ENCODE peak calls at places on chromosomes 16 and 17, in ten cellular contexts. One of them, this sample, is unnamed.

GRCh38 chr17:43909537-43910231 is 2.3 kb upstream of the MPP2 start:
- DNase-seq in transverse colon: no peak
- DNase-seq in heart left ventricle: no peak
- DNase-seq in stomach: no peak
- DNase-seq in tibial nerve: no peak
- DNase-seq in breast epithelium: no peak
- DNase-seq in body of pancreas: no peak
- DNase-seq in ovary: no peak
- DNase-seq in A549: no peak
- DNase-seq in H1: no peak
- DNase-seq in this sample: no peak

GRCh38 chr17:32588982-32589381 is 102.2 kb downstream of the CDK5R1 start:
- DNase-seq in ovary: no peak
- DNase-seq in breast epithelium: no peak
- DNase-seq in heart left ventricle: no peak
- DNase-seq in H1: no peak
- DNase-seq in body of pancreas: no peak
- DNase-seq in stomach: no peak
- DNase-seq in tibial nerve: no peak
- DNase-seq in A549: peak; percentile 44
- DNase-seq in transverse colon: no peak
- DNase-seq in this sample: no peak

GRCh38 chr17:48623583-48623982 is 2.6 kb downstream of the HOXB9 start:
- DNase-seq in tibial nerve: no peak
- DNase-seq in body of pancreas: no peak
- DNase-seq in A549: no peak
- DNase-seq in ovary: no peak
- DNase-seq in breast epithelium: no peak
- DNase-seq in heart left ventricle: no peak
- DNase-seq in transverse colon: no peak
- DNase-seq in H1: no peak
- DNase-seq in stomach: no peak
- DNase-seq in this sample: no peak

GRCh38 chr17:78241277-78242023 is 10.0 kb downstream of the TMEM235 start:
- DNase-seq in transverse colon: no peak
- DNase-seq in breast epithelium: no peak
- DNase-seq in H1: peak; percentile 49
- DNase-seq in heart left ventricle: no peak
- DNase-seq in ovary: no peak
- DNase-seq in stomach: no peak
- DNase-seq in tibial nerve: no peak
- DNase-seq in body of pancreas: no peak
- DNase-seq in A549: peak; percentile 69
- DNase-seq in this sample: no peak

GRCh38 chr16:63737633-63738032 is 1384.2 kb downstream of the CDH11 start:
- DNase-seq in tibial nerve: no peak
- DNase-seq in A549: no peak
- DNase-seq in transverse colon: no peak
- DNase-seq in ovary: no peak
- DNase-seq in H1: no peak
- DNase-seq in stomach: no peak
- DNase-seq in body of pancreas: no peak
- DNase-seq in breast epithelium: no peak
- DNase-seq in heart left ventricle: no peak
- DNase-seq in this sample: no peak

GRCh38 chr17:72142614-72143013 is 21.8 kb downstream of the SOX9 start:
- DNase-seq in heart left ventricle: no peak
- DNase-seq in A549: no peak
- DNase-seq in stomach: no peak
- DNase-seq in body of pancreas: no peak
- DNase-seq in transverse colon: no peak
- DNase-seq in ovary: no peak
- DNase-seq in H1: no peak
- DNase-seq in tibial nerve: no peak
- DNase-seq in breast epithelium: no peak
- DNase-seq in this sample: no peak

GRCh38 chr16:3876695-3877094 is 3.8 kb downstream of the CREBBP start:
- DNase-seq in ovary: no peak
- DNase-seq in tibial nerve: no peak
- DNase-seq in stomach: no peak
- DNase-seq in body of pancreas: no peak
- DNase-seq in heart left ventricle: no peak
- DNase-seq in A549: no peak
- DNase-seq in transverse colon: no peak
- DNase-seq in breast epithelium: no peak
- DNase-seq in H1: no peak
- DNase-seq in this sample: no peak

GRCh38 chr16:4660454-4661007 is 32.8 kb upstream of the NUDT16L1 start:
- DNase-seq in H1: no peak
- DNase-seq in body of pancreas: peak; percentile 44
- DNase-seq in heart left ventricle: peak; percentile 64
- DNase-seq in breast epithelium: peak; percentile 48
- DNase-seq in ovary: no peak
- DNase-seq in tibial nerve: no peak
- DNase-seq in A549: no peak
- DNase-seq in transverse colon: peak; percentile 42
- DNase-seq in stomach: peak; percentile 70
- DNase-seq in this sample: no peak

GRCh38 chr17:50020841-50021599 is 26.0 kb upstream of the DLX3 start:
- DNase-seq in transverse colon: no peak
- DNase-seq in tibial nerve: no peak
- DNase-seq in ovary: no peak
- DNase-seq in A549: no peak
- DNase-seq in stomach: no peak
- DNase-seq in breast epithelium: no peak
- DNase-seq in body of pancreas: no peak
- DNase-seq in H1: no peak
- DNase-seq in heart left ventricle: no peak
- DNase-seq in this sample: no peak

GRCh38 chr17:50021681-50022370 is 26.8 kb upstream of the DLX3 start:
- DNase-seq in breast epithelium: no peak
- DNase-seq in ovary: no peak
- DNase-seq in A549: no peak
- DNase-seq in H1: no peak
- DNase-seq in transverse colon: no peak
- DNase-seq in stomach: no peak
- DNase-seq in tibial nerve: no peak
- DNase-seq in heart left ventricle: no peak
- DNase-seq in body of pancreas: no peak
- DNase-seq in this sample: no peak

GRCh38 chr17:50024808-50025207 is 29.8 kb upstream of the DLX3 start:
- DNase-seq in H1: no peak
- DNase-seq in tibial nerve: no peak
- DNase-seq in body of pancreas: no peak
- DNase-seq in heart left ventricle: no peak
- DNase-seq in breast epithelium: no peak
- DNase-seq in A549: no peak
- DNase-seq in stomach: no peak
- DNase-seq in transverse colon: no peak
- DNase-seq in ovary: no peak
- DNase-seq in this sample: no peak

GRCh38 chr17:50023520-50023919 is 28.5 kb upstream of the DLX3 start:
- DNase-seq in breast epithelium: no peak
- DNase-seq in transverse colon: no peak
- DNase-seq in ovary: no peak
- DNase-seq in stomach: no peak
- DNase-seq in body of pancreas: no peak
- DNase-seq in A549: no peak
- DNase-seq in H1: no peak
- DNase-seq in tibial nerve: no peak
- DNase-seq in heart left ventricle: no peak
- DNase-seq in this sample: no peak

DNA sequence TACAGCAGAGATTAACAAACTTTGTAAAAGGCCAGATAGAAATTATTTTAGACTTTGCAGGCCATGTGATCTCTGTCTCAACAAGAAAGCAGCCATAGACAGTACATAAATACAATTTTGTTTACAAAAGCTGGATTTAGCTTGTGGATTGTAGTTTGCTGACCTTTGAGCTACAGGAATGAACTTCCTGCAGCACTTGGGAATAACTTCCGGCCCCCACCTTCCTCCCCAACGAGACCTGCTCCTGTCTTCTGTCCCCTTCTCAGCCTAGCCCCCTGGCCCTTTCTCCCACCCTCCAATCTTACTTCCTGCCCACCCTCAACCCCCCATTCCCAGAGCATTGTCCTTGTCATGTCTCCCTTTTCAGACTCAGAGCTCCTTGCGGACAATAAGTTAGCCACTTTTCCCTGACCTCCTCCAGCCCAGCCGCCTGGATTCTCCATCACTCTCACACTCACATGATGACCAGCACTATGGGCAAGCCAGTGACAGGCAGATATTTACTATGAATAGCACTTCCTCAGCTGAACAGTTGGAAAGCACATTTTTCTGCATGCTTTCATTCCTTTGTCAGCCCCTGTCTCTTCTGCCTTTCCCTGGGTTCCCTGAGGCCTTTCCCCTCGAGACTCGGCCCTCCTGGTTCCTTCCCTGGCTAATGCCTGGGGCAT is 27.6 kb upstream of the DLX3 start:
- DNase-seq in tibial nerve: no peak
- DNase-seq in A549: no peak
- DNase-seq in transverse colon: no peak
- DNase-seq in body of pancreas: no peak
- DNase-seq in stomach: no peak
- DNase-seq in H1: no peak
- DNase-seq in breast epithelium: no peak
- DNase-seq in heart left ventricle: no peak
- DNase-seq in ovary: no peak
- DNase-seq in this sample: no peak
- TF ChIP-seq POLR2A in tibial nerve: no peak
- TF ChIP-seq POLR2A in A549: no peak
- TF ChIP-seq POLR2A in transverse colon: no peak
- TF ChIP-seq POLR2A in body of pancreas: no peak
- TF ChIP-seq POLR2A in stomach: no peak
- TF ChIP-seq POLR2A in H1: no peak
- TF ChIP-seq POLR2A in breast epithelium: no peak
- TF ChIP-seq POLR2A in heart left ventricle: no peak
- TF ChIP-seq POLR2A in ovary: no peak
- TF ChIP-seq POLR2A in this sample: no peak

DNA sequence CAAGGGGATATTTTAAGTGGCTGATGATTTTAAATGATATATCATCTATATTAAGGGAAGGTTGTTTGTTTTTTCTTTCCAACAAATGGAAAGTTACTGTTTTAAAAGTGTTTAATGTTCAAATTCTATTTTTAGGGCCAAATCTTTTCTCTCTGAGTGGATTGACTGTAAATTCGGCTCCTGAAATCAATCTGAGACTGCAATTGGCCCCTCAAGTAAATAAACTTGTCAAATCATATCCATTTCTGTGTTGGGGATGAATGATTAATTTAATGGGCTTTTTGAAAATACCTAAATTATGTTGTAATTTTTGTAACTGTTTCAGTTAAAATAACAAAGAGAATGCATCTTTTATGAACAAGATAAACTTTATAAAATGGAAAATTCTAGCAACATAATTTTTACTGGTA is 2.6 kb downstream of the HS3ST3A1 start:
- DNase-seq in tibial nerve: no peak
- DNase-seq in body of pancreas: no peak
- DNase-seq in ovary: no peak
- DNase-seq in transverse colon: no peak
- DNase-seq in stomach: no peak
- DNase-seq in breast epithelium: no peak
- DNase-seq in A549: no peak
- DNase-seq in H1: no peak
- DNase-seq in heart left ventricle: no peak
- DNase-seq in this sample: no peak
- H3K4me3 ChIP-seq in tibial nerve: no peak overlapping the region
- H3K4me3 ChIP-seq in body of pancreas: no peak overlapping the region
- H3K4me3 ChIP-seq in ovary: no peak overlapping the region
- H3K4me3 ChIP-seq in transverse colon: no peak overlapping the region
- H3K4me3 ChIP-seq in stomach: no peak overlapping the region
- H3K4me3 ChIP-seq in breast epithelium: no peak overlapping the region
- H3K4me3 ChIP-seq in A549: no peak overlapping the region
- H3K4me3 ChIP-seq in H1: no peak overlapping the region
- H3K4me3 ChIP-seq in heart left ventricle: no peak overlapping the region
- H3K4me3 ChIP-seq in this sample: no peak overlapping the region

GRCh38 chr16:58501242-58502131 is 1.5 kb downstream of the NDRG4 start:
- DNase-seq in body of pancreas: peak; percentile 72
- DNase-seq in ovary: no peak
- DNase-seq in tibial nerve: no peak
- DNase-seq in stomach: peak; percentile 51
- DNase-seq in H1: peak; percentile 93
- DNase-seq in A549: no peak
- DNase-seq in breast epithelium: no peak
- DNase-seq in heart left ventricle: no peak
- DNase-seq in transverse colon: peak; percentile 33
- DNase-seq in this sample: no peak

GRCh38 chr16:58500329-58501241 is 642 bp downstream of the NDRG4 start:
- DNase-seq in ovary: no peak
- DNase-seq in transverse colon: no peak
- DNase-seq in H1: peak; percentile 73
- DNase-seq in heart left ventricle: no peak
- DNase-seq in breast epithelium: no peak
- DNase-seq in A549: no peak
- DNase-seq in body of pancreas: peak; percentile 16
- DNase-seq in tibial nerve: no peak
- DNase-seq in stomach: no peak
- DNase-seq in this sample: no peak

GRCh38 chr16:58498341-58499091 is 1.4 kb upstream of the NDRG4 start:
- DNase-seq in breast epithelium: no peak
- DNase-seq in stomach: no peak
- DNase-seq in tibial nerve: no peak
- DNase-seq in body of pancreas: peak; percentile 10
- DNase-seq in ovary: no peak
- DNase-seq in heart left ventricle: no peak
- DNase-seq in A549: no peak
- DNase-seq in transverse colon: no peak
- DNase-seq in H1: no peak
- DNase-seq in this sample: no peak

GRCh38 chr16:58499092-58499511 is 841 bp upstream of the NDRG4 start:
- DNase-seq in stomach: no peak
- DNase-seq in transverse colon: no peak
- DNase-seq in H1: no peak
- DNase-seq in A549: no peak
- DNase-seq in ovary: no peak
- DNase-seq in body of pancreas: peak; percentile 11
- DNase-seq in heart left ventricle: no peak
- DNase-seq in tibial nerve: no peak
- DNase-seq in breast epithelium: no peak
- DNase-seq in this sample: no peak

DNA sequence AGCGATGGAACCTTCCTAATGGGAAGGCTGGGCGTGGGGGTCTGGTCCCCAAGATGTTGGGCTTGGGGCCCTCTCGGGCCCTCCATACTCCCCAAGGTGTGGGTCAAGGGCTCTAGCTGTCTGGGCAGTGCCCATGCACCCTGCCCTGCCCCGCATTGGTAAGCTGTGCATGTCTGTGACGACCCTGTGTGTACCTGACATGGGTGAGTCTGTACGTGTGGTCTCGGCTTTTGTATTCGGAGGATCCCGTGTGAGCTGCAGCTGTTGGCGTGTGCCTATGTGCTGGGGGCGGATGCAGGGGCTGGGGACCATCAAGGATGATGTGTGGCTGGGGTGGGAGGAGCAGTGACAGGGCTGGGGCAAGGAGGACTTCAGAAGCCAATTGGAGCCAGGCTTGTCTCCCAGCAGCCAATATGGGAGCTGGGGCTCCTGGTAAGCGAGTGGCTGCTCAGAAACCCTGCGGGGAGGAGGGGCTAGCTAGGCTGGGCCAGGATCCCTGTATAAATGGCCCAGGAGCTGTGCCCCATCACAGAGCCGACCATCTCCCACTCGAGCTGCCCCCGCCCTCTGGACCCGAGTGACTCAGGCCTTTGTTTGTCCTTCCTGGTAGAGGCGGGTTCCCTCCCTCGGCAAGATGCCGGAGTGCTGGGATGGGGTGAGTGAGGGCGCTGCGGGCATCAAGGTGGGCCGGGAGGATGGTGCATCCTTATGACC is at the start of gene NDRG4:
- DNase-seq in transverse colon: peak; percentile 40
- DNase-seq in body of pancreas: peak; percentile 35
- DNase-seq in stomach: peak; percentile 49
- DNase-seq in A549: peak; percentile 92
- DNase-seq in ovary: no peak
- DNase-seq in H1: peak; percentile 81
- DNase-seq in tibial nerve: no peak
- DNase-seq in breast epithelium: peak; percentile 53
- DNase-seq in heart left ventricle: peak; percentile 79
- DNase-seq in this sample: no peak
- TF ChIP-seq POLR2A in transverse colon: no peak
- TF ChIP-seq POLR2A in body of pancreas: no peak
- TF ChIP-seq POLR2A in stomach: no peak
- TF ChIP-seq POLR2A in A549: peak; percentile 67
- TF ChIP-seq POLR2A in ovary: no peak
- TF ChIP-seq POLR2A in H1: no peak
- TF ChIP-seq POLR2A in tibial nerve: no peak
- TF ChIP-seq POLR2A in breast epithelium: no peak
- TF ChIP-seq POLR2A in heart left ventricle: no peak
- TF ChIP-seq POLR2A in this sample: no peak

GRCh38 chr17:49832840-49833599 is 14.8 kb downstream of the TAC4 start:
- DNase-seq in A549: no peak
- DNase-seq in stomach: no peak
- DNase-seq in body of pancreas: no peak
- DNase-seq in breast epithelium: no peak
- DNase-seq in heart left ventricle: no peak
- DNase-seq in transverse colon: no peak
- DNase-seq in tibial nerve: no peak
- DNase-seq in ovary: no peak
- DNase-seq in H1: no peak
- DNase-seq in this sample: no peak

GRCh38 chr17:49836111-49837030 is 11.5 kb downstream of the TAC4 start:
- DNase-seq in ovary: no peak
- DNase-seq in H1: no peak
- DNase-seq in body of pancreas: no peak
- DNase-seq in transverse colon: no peak
- DNase-seq in A549: peak; percentile 82
- DNase-seq in heart left ventricle: no peak
- DNase-seq in stomach: peak; percentile 57
- DNase-seq in tibial nerve: no peak
- DNase-seq in breast epithelium: no peak
- DNase-seq in this sample: no peak

GRCh38 chr17:49830605-49831004 is 17.3 kb downstream of the TAC4 start:
- DNase-seq in body of pancreas: no peak
- DNase-seq in stomach: no peak
- DNase-seq in tibial nerve: no peak
- DNase-seq in ovary: no peak
- DNase-seq in heart left ventricle: no peak
- DNase-seq in breast epithelium: no peak
- DNase-seq in H1: no peak
- DNase-seq in transverse colon: no peak
- DNase-seq in A549: no peak
- DNase-seq in this sample: no peak

GRCh38 chr17:49834118-49834743 is 13.6 kb downstream of the TAC4 start:
- DNase-seq in transverse colon: no peak
- DNase-seq in H1: no peak
- DNase-seq in stomach: no peak
- DNase-seq in breast epithelium: no peak
- DNase-seq in tibial nerve: no peak
- DNase-seq in A549: no peak
- DNase-seq in heart left ventricle: no peak
- DNase-seq in ovary: no peak
- DNase-seq in body of pancreas: no peak
- DNase-seq in this sample: no peak

DNA sequence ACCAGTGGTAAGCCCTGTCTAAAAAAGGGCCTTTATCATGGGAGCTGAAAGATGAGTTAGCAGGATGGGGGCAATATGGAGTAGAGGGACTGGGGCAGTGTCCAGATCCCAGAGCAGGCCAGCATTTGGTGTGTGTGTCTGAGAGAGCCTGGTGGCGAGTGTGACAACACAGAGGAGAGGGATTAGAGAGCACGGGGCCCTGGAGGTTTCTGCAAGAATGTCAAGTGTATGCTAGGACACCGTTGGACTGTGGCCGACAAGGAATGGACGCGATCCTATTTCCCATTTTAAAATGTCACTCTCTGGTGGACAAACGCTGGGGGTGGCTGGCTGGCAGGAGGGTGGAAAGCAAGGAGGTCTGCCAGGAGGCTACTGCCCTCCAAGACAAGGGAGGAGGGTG is 12.4 kb downstream of the TAC4 start:
- DNase-seq in H1: no peak
- DNase-seq in breast epithelium: no peak
- DNase-seq in stomach: no peak
- DNase-seq in tibial nerve: no peak
- DNase-seq in body of pancreas: no peak
- DNase-seq in heart left ventricle: no peak
- DNase-seq in A549: no peak
- DNase-seq in ovary: no peak
- DNase-seq in transverse colon: no peak
- DNase-seq in this sample: no peak
- H3K4me3 ChIP-seq in H1: no peak overlapping the region
- H3K4me3 ChIP-seq in breast epithelium: no peak overlapping the region
- H3K4me3 ChIP-seq in stomach: no peak overlapping the region
- H3K4me3 ChIP-seq in tibial nerve: no peak overlapping the region
- H3K4me3 ChIP-seq in body of pancreas: no peak overlapping the region
- H3K4me3 ChIP-seq in heart left ventricle: no peak overlapping the region
- H3K4me3 ChIP-seq in A549: peak overlapping the region; percentile 31
- H3K4me3 ChIP-seq in ovary: no peak overlapping the region
- H3K4me3 ChIP-seq in transverse colon: no peak overlapping the region
- H3K4me3 ChIP-seq in this sample: no peak overlapping the region

This sample was measured in right lobe of liver.